ENCODE peak calls at places on chromosomes 5 and 9, in seven cellular contexts. C is Right ventricle myocardium superior; Z is Peyer's patch; H is stimulated activated CD8-positive, alpha-beta memory T cell treated with anti-CD3 and anti-CD28 coated beads, Interleukin-12 subunit alpha, Interleukin-12 subunit beta, amount 100 ng/mL, for 4 hours; V is iris pigment epithelial cell; J is NCI-H774; Q is naive thymus-derived CD8-positive, alpha-beta T cell. Y is an unnamed sample.

GRCh38 chr5:143417503-143418139 is 14.1 kb upstream of the NR3C1 start:
- DNase-seq in C (no peak), Z (no peak), H (no peak), V (no peak), J (no peak), Q (no peak), Y (no peak)

GRCh38 chr5:135398160-135398854 is 724 bp downstream of the MACROH2A1 start:
- DNase-seq in C (peak), Z (peak), H (peak), V (peak), J (peak), Q (peak), Y (peak)

GRCh38 chr9:136839229-136840139 is 2.8 kb upstream of the AJM1 start:
- DNase-seq in C (no peak), Z (no peak), H (no peak), V (no peak), J (no peak), Q (no peak), Y (no peak)

GRCh38 chr5:146751781-146752401 is 126.7 kb downstream of the PPP2R2B start:
- DNase-seq in C (no peak), Z (peak), H (peak), V (no peak), J (no peak), Q (peak), Y (no peak)

GRCh38 chr9:130041648-130042405 is 1.2 kb downstream of the FNBP1 start:
- DNase-seq in C (peak), Z (no peak), H (no peak), V (no peak), J (no peak), Q (no peak), Y (no peak)

GRCh38 chr9:38689678-38690077 is 30.3 kb downstream of the FAM240B start:
- DNase-seq in C (no peak), Z (no peak), H (no peak), V (peak), J (peak), Q (no peak), Y (no peak)

GRCh38 chr5:143562935-143563334 is 159.4 kb upstream of the NR3C1 start:
- DNase-seq in C (peak), Z (no peak), H (no peak), V (peak), J (peak), Q (no peak), Y (peak)

GRCh38 chr5:68529581-68529980 is 314.0 kb downstream of the PIK3R1 start:
- DNase-seq in C (no peak), Z (no peak), H (no peak), V (peak), J (no peak), Q (no peak), Y (no peak)

GRCh38 chr5:1137567-1138444 is 25.9 kb upstream of the SLC12A7 start:
- DNase-seq in C (peak), Z (no peak), H (no peak), V (no peak), J (no peak), Q (no peak), Y (no peak)

GRCh38 chr9:36450110-36450732 is 50.2 kb upstream of the RNF38 start:
- DNase-seq in C (no peak), Z (no peak), H (no peak), V (peak), J (peak), Q (peak), Y (no peak)

GRCh38 chr5:141637266-141637692 is 482 bp downstream of the RELL2 start:
- DNase-seq in C (no peak), Z (peak), H (peak), V (no peak), J (peak), Q (peak), Y (no peak)

GRCh38 chr5:126384985-126385384 is 38.2 kb upstream of the GRAMD2B start:
- DNase-seq in C (no peak), Z (no peak), H (no peak), V (peak), J (no peak), Q (no peak), Y (no peak)

GRCh38 chr5:38807570-38808461 is 38.0 kb upstream of the OSMR start:
- DNase-seq in C (no peak), Z (no peak), H (no peak), V (peak), J (no peak), Q (no peak), Y (no peak)

GRCh38 chr9:124623966-124624734 is 117.0 kb upstream of the NR5A1 start:
- DNase-seq in C (no peak), Z (no peak), H (no peak), V (no peak), J (no peak), Q (no peak), Y (no peak)

GRCh38 chr9:112822618-112823017 is 68.1 kb downstream of the SLC46A2 start:
- DNase-seq in C (no peak), Z (no peak), H (no peak), V (no peak), J (no peak), Q (no peak), Y (no peak)

GRCh38 chr5:1278216-1278615 is 16.7 kb downstream of the TERT start:
- DNase-seq in C (no peak), Z (no peak), H (no peak), V (no peak), J (no peak), Q (no peak), Y (no peak)

GRCh38 chr5:133831506-133832224 is 136.8 kb downstream of the C5orf15 start:
- DNase-seq in C (no peak), Z (no peak), H (no peak), V (peak), J (no peak), Q (no peak), Y (no peak)

GRCh38 chr5:84433461-84433860 is 48.8 kb upstream of the EDIL3 start:
- DNase-seq in C (no peak), Z (no peak), H (no peak), V (peak), J (no peak), Q (no peak), Y (no peak)

GRCh38 chr5:157613385-157614245 is 38.0 kb upstream of the ADAM19 start:
- DNase-seq in C (no peak), Z (no peak), H (no peak), V (no peak), J (no peak), Q (no peak), Y (no peak)

GRCh38 chr5:82720213-82720612 is 357.0 kb downstream of the TMEM167A start:
- DNase-seq in C (no peak), Z (no peak), H (no peak), V (no peak), J (no peak), Q (no peak), Y (no peak)

GRCh38 chr5:57537831-57538230 is 55.2 kb upstream of the ACTBL2 start:
- DNase-seq in C (no peak), Z (no peak), H (no peak), V (no peak), J (no peak), Q (no peak), Y (no peak)

GRCh38 chr5:124669956-124670671 is 76.3 kb downstream of the ZNF608 start:
- DNase-seq in C (no peak), Z (no peak), H (no peak), V (peak), J (no peak), Q (no peak), Y (no peak)

GRCh38 chr9:96859461-96860198 is 5.3 kb upstream of the ZNF782 start:
- DNase-seq in C (no peak), Z (no peak), H (no peak), V (peak), J (no peak), Q (no peak), Y (no peak)

GRCh38 chr5:156388233-156388632 is 61.3 kb downstream of the SGCD start:
- DNase-seq in C (no peak), Z (no peak), H (no peak), V (no peak), J (no peak), Q (no peak), Y (no peak)

GRCh38 chr5:111238826-111239225 is 14.6 kb downstream of the CAMK4 start:
- DNase-seq in C (no peak), Z (no peak), H (no peak), V (no peak), J (no peak), Q (no peak), Y (no peak)

GRCh38 chr9:16202913-16203734 is 650.3 kb downstream of the CCDC171 start:
- DNase-seq in C (no peak), Z (no peak), H (no peak), V (peak), J (no peak), Q (no peak), Y (no peak)

GRCh38 chr5:102715405-102715804 is 39.7 kb upstream of the PAM start:
- DNase-seq in C (no peak), Z (no peak), H (no peak), V (peak), J (no peak), Q (no peak), Y (no peak)

GRCh38 chr5:75461679-75462078 is 49.8 kb downstream of the CERT1 start:
- DNase-seq in C (no peak), Z (no peak), H (no peak), V (peak), J (no peak), Q (no peak), Y (no peak)

GRCh38 chr5:55140908-55141665 is 18.9 kb upstream of the GPX8 start:
- DNase-seq in C (no peak), Z (no peak), H (no peak), V (no peak), J (peak), Q (no peak), Y (no peak)

GRCh38 chr9:13459071-13459470 is 179.6 kb upstream of the MPDZ start:
- DNase-seq in C (no peak), Z (no peak), H (no peak), V (no peak), J (no peak), Q (no peak), Y (no peak)

GRCh38 chr5:108266235-108266634 is 115.7 kb downstream of the FBXL17 start:
- DNase-seq in C (no peak), Z (no peak), H (no peak), V (peak), J (no peak), Q (no peak), Y (no peak)

GRCh38 chr5:100311811-100312210 is 223.4 kb upstream of the FAM174A start:
- DNase-seq in C (no peak), Z (no peak), H (no peak), V (no peak), J (no peak), Q (no peak), Y (no peak)

GRCh38 chr9:120032639-120033038 is 547.3 kb downstream of the CDK5RAP2 start:
- DNase-seq in C (no peak), Z (no peak), H (no peak), V (no peak), J (no peak), Q (no peak), Y (no peak)

GRCh38 chr9:4983541-4984165 is 1.4 kb upstream of the JAK2 start:
- DNase-seq in C (no peak), Z (no peak), H (no peak), V (no peak), J (no peak), Q (no peak), Y (no peak)

GRCh38 chr5:38554860-38555259 is 1.6 kb downstream of the LIFR start:
- DNase-seq in C (no peak), Z (no peak), H (no peak), V (no peak), J (no peak), Q (no peak), Y (no peak)

GRCh38 chr9:96875460-96876142 is 21.3 kb upstream of the ZNF782 start:
- DNase-seq in C (peak), Z (peak), H (no peak), V (peak), J (peak), Q (peak), Y (peak)

GRCh38 chr5:178150977-178151734 is 2.5 kb downstream of the NHP2 start:
- DNase-seq in C (no peak), Z (no peak), H (no peak), V (no peak), J (no peak), Q (no peak), Y (no peak)

GRCh38 chr5:55593115-55593472 is 58.3 kb upstream of the PLPP1 start:
- DNase-seq in C (no peak), Z (no peak), H (no peak), V (no peak), J (no peak), Q (no peak), Y (peak)

Y was measured in left lobe of liver.